ENCODE peak calls at places on chromosomes 12 and 14, in eight cellular contexts. One of them, this sample, is unnamed.

GRCh38 chr12:59548930-59549329 is 46.9 kb upstream of the SLC16A7 start:
- DNase-seq in NCI-H187: no peak
- DNase-seq in neural progenitor cell: peak; percentile 6
- DNase-seq in HS-5: no peak
- DNase-seq in ACHN: no peak
- DNase-seq in tibial artery: no peak
- DNase-seq in HT-29: peak; percentile 72
- DNase-seq in choroid plexus epithelial cell: no peak
- DNase-seq in this sample: no peak

GRCh38 chr14:105135700-105136395 is 32.7 kb downstream of the JAG2 start:
- DNase-seq in NCI-H187: no peak
- DNase-seq in neural progenitor cell: no peak
- DNase-seq in HS-5: no peak
- DNase-seq in ACHN: no peak
- DNase-seq in tibial artery: peak; percentile 24
- DNase-seq in HT-29: no peak
- DNase-seq in choroid plexus epithelial cell: no peak
- DNase-seq in this sample: no peak

GRCh38 chr14:81625343-81625742 is 91.7 kb upstream of the SEL1L start:
- DNase-seq in NCI-H187: no peak
- DNase-seq in neural progenitor cell: peak; percentile 57
- DNase-seq in HS-5: no peak
- DNase-seq in ACHN: peak; percentile 39
- DNase-seq in tibial artery: no peak
- DNase-seq in HT-29: peak; percentile 15
- DNase-seq in choroid plexus epithelial cell: peak; percentile 12
- DNase-seq in this sample: no peak

GRCh38 chr12:26317942-26318565 is 122.7 kb downstream of the SSPN start:
- DNase-seq in NCI-H187: no peak
- DNase-seq in neural progenitor cell: no peak
- DNase-seq in HS-5: peak; percentile 56
- DNase-seq in ACHN: peak; percentile 78
- DNase-seq in tibial artery: no peak
- DNase-seq in HT-29: no peak
- DNase-seq in choroid plexus epithelial cell: peak; percentile 86
- DNase-seq in this sample: peak; percentile 74

GRCh38 chr12:14418526-14418925 is 53.0 kb downstream of the ATF7IP start:
- DNase-seq in NCI-H187: no peak
- DNase-seq in neural progenitor cell: no peak
- DNase-seq in HS-5: no peak
- DNase-seq in ACHN: peak; percentile 45
- DNase-seq in tibial artery: no peak
- DNase-seq in HT-29: peak; percentile 50
- DNase-seq in choroid plexus epithelial cell: peak; percentile 63
- DNase-seq in this sample: peak; percentile 83

GRCh38 chr12:538731-539539 is 79.2 kb downstream of the B4GALNT3 start:
- DNase-seq in NCI-H187: no peak
- DNase-seq in neural progenitor cell: no peak
- DNase-seq in HS-5: no peak
- DNase-seq in ACHN: peak; percentile 42
- DNase-seq in tibial artery: no peak
- DNase-seq in HT-29: peak; percentile 97
- DNase-seq in choroid plexus epithelial cell: peak; percentile 64
- DNase-seq in this sample: peak; percentile 80

GRCh38 chr14:59184396-59184795 is 4.1 kb upstream of the DAAM1 start:
- DNase-seq in NCI-H187: no peak
- DNase-seq in neural progenitor cell: no peak
- DNase-seq in HS-5: no peak
- DNase-seq in ACHN: no peak
- DNase-seq in tibial artery: no peak
- DNase-seq in HT-29: no peak
- DNase-seq in choroid plexus epithelial cell: no peak
- DNase-seq in this sample: no peak

GRCh38 chr12:80442426-80443222 is 1.4 kb upstream of the PTPRQ start:
- DNase-seq in NCI-H187: no peak
- DNase-seq in neural progenitor cell: no peak
- DNase-seq in HS-5: no peak
- DNase-seq in ACHN: no peak
- DNase-seq in tibial artery: no peak
- DNase-seq in HT-29: no peak
- DNase-seq in choroid plexus epithelial cell: peak; percentile 78
- DNase-seq in this sample: peak; percentile 90

GRCh38 chr14:94171208-94171607 is 2.9 kb upstream of the PPP4R4 start:
- DNase-seq in NCI-H187: no peak
- DNase-seq in neural progenitor cell: no peak
- DNase-seq in HS-5: peak; percentile 31
- DNase-seq in ACHN: no peak
- DNase-seq in tibial artery: no peak
- DNase-seq in HT-29: no peak
- DNase-seq in choroid plexus epithelial cell: no peak
- DNase-seq in this sample: no peak

GRCh38 chr14:102317564-102318248 is 1.8 kb upstream of the ZNF839 start:
- DNase-seq in NCI-H187: peak; percentile 87
- DNase-seq in neural progenitor cell: peak; percentile 33
- DNase-seq in HS-5: no peak
- DNase-seq in ACHN: peak; percentile 21
- DNase-seq in tibial artery: no peak
- DNase-seq in HT-29: peak; percentile 60
- DNase-seq in choroid plexus epithelial cell: peak; percentile 46
- DNase-seq in this sample: peak; percentile 39

GRCh38 chr12:71938728-71939385 is at the start of gene TPH2:
- DNase-seq in NCI-H187: no peak
- DNase-seq in neural progenitor cell: peak; percentile 94
- DNase-seq in HS-5: no peak
- DNase-seq in ACHN: peak; percentile 92
- DNase-seq in tibial artery: no peak
- DNase-seq in HT-29: peak; percentile 55
- DNase-seq in choroid plexus epithelial cell: peak; percentile 77
- DNase-seq in this sample: peak; percentile 83

GRCh38 chr12:47894652-47895051 is 10.1 kb downstream of the VDR start:
- DNase-seq in NCI-H187: no peak
- DNase-seq in neural progenitor cell: no peak
- DNase-seq in HS-5: no peak
- DNase-seq in ACHN: no peak
- DNase-seq in tibial artery: no peak
- DNase-seq in HT-29: no peak
- DNase-seq in choroid plexus epithelial cell: no peak
- DNase-seq in this sample: no peak

GRCh38 chr12:113072136-113072535 is 15.6 kb downstream of the DTX1 start:
- DNase-seq in NCI-H187: no peak
- DNase-seq in neural progenitor cell: no peak
- DNase-seq in HS-5: no peak
- DNase-seq in ACHN: no peak
- DNase-seq in tibial artery: no peak
- DNase-seq in HT-29: no peak
- DNase-seq in choroid plexus epithelial cell: no peak
- DNase-seq in this sample: no peak

GRCh38 chr12:6285063-6285477 is 25.4 kb upstream of the PLEKHG6 start:
- DNase-seq in NCI-H187: peak; percentile 22
- DNase-seq in neural progenitor cell: peak; percentile 86
- DNase-seq in HS-5: no peak
- DNase-seq in ACHN: peak; percentile 75
- DNase-seq in tibial artery: no peak
- DNase-seq in HT-29: peak; percentile 89
- DNase-seq in choroid plexus epithelial cell: peak; percentile 82
- DNase-seq in this sample: peak; percentile 76

GRCh38 chr12:75690556-75690955 is 179.1 kb upstream of the KRR1 start:
- DNase-seq in NCI-H187: no peak
- DNase-seq in neural progenitor cell: no peak
- DNase-seq in HS-5: peak; percentile 97
- DNase-seq in ACHN: no peak
- DNase-seq in tibial artery: no peak
- DNase-seq in HT-29: no peak
- DNase-seq in choroid plexus epithelial cell: peak; percentile 98
- DNase-seq in this sample: no peak

GRCh38 chr12:53441040-53441833 is at the start of gene PRR13:
- DNase-seq in NCI-H187: peak; percentile 97
- DNase-seq in neural progenitor cell: peak; percentile 100
- DNase-seq in HS-5: peak; percentile 98
- DNase-seq in ACHN: peak; percentile 100
- DNase-seq in tibial artery: peak; percentile 99
- DNase-seq in HT-29: peak; percentile 99
- DNase-seq in choroid plexus epithelial cell: peak; percentile 100
- DNase-seq in this sample: peak; percentile 99

GRCh38 chr12:50242751-50243191 is 40.5 kb downstream of the LIMA1 start:
- DNase-seq in NCI-H187: no peak
- DNase-seq in neural progenitor cell: no peak
- DNase-seq in HS-5: peak; percentile 73
- DNase-seq in ACHN: no peak
- DNase-seq in tibial artery: no peak
- DNase-seq in HT-29: no peak
- DNase-seq in choroid plexus epithelial cell: peak; percentile 63
- DNase-seq in this sample: no peak

GRCh38 chr12:104291867-104292524 is 11.5 kb upstream of the EID3 start:
- DNase-seq in NCI-H187: no peak
- DNase-seq in neural progenitor cell: peak; percentile 37
- DNase-seq in HS-5: no peak
- DNase-seq in ACHN: no peak
- DNase-seq in tibial artery: no peak
- DNase-seq in HT-29: no peak
- DNase-seq in choroid plexus epithelial cell: no peak
- DNase-seq in this sample: no peak

GRCh38 chr12:47068539-47068938 is 10.9 kb upstream of the PCED1B start:
- DNase-seq in NCI-H187: no peak
- DNase-seq in neural progenitor cell: peak; percentile 39
- DNase-seq in HS-5: no peak
- DNase-seq in ACHN: no peak
- DNase-seq in tibial artery: no peak
- DNase-seq in HT-29: no peak
- DNase-seq in choroid plexus epithelial cell: peak; percentile 96
- DNase-seq in this sample: no peak

GRCh38 chr12:6364037-6364360 is 11.4 kb downstream of the SCNN1A start:
- DNase-seq in NCI-H187: no peak
- DNase-seq in neural progenitor cell: no peak
- DNase-seq in HS-5: no peak
- DNase-seq in ACHN: no peak
- DNase-seq in tibial artery: no peak
- DNase-seq in HT-29: no peak
- DNase-seq in choroid plexus epithelial cell: no peak
- DNase-seq in this sample: no peak

GRCh38 chr14:93015505-93015904 is 92.6 kb downstream of the CHGA start:
- DNase-seq in NCI-H187: no peak
- DNase-seq in neural progenitor cell: no peak
- DNase-seq in HS-5: no peak
- DNase-seq in ACHN: no peak
- DNase-seq in tibial artery: no peak
- DNase-seq in HT-29: no peak
- DNase-seq in choroid plexus epithelial cell: no peak
- DNase-seq in this sample: no peak

GRCh38 chr12:85280138-85280983 is at the start of gene ALX1:
- DNase-seq in NCI-H187: peak; percentile 28
- DNase-seq in neural progenitor cell: peak; percentile 89
- DNase-seq in HS-5: peak; percentile 34
- DNase-seq in ACHN: peak; percentile 79
- DNase-seq in tibial artery: peak; percentile 70
- DNase-seq in HT-29: no peak
- DNase-seq in choroid plexus epithelial cell: peak; percentile 80
- DNase-seq in this sample: peak; percentile 86

GRCh38 chr12:96006727-96007126 is 10.6 kb upstream of the HAL start:
- DNase-seq in NCI-H187: no peak
- DNase-seq in neural progenitor cell: no peak
- DNase-seq in HS-5: no peak
- DNase-seq in ACHN: no peak
- DNase-seq in tibial artery: no peak
- DNase-seq in HT-29: no peak
- DNase-seq in choroid plexus epithelial cell: no peak
- DNase-seq in this sample: no peak

GRCh38 chr12:57380300-57380699 is 50.5 kb downstream of the R3HDM2 start:
- DNase-seq in NCI-H187: no peak
- DNase-seq in neural progenitor cell: no peak
- DNase-seq in HS-5: no peak
- DNase-seq in ACHN: no peak
- DNase-seq in tibial artery: no peak
- DNase-seq in HT-29: no peak
- DNase-seq in choroid plexus epithelial cell: no peak
- DNase-seq in this sample: no peak

GRCh38 chr14:50768220-50768619 is 62.7 kb downstream of the NIN start:
- DNase-seq in NCI-H187: no peak
- DNase-seq in neural progenitor cell: no peak
- DNase-seq in HS-5: no peak
- DNase-seq in ACHN: no peak
- DNase-seq in tibial artery: no peak
- DNase-seq in HT-29: no peak
- DNase-seq in choroid plexus epithelial cell: no peak
- DNase-seq in this sample: no peak

GRCh38 chr12:19404232-19404880 is 34.9 kb upstream of the AEBP2 start:
- DNase-seq in NCI-H187: no peak
- DNase-seq in neural progenitor cell: no peak
- DNase-seq in HS-5: no peak
- DNase-seq in ACHN: no peak
- DNase-seq in tibial artery: no peak
- DNase-seq in HT-29: no peak
- DNase-seq in choroid plexus epithelial cell: no peak
- DNase-seq in this sample: no peak

GRCh38 chr12:69886715-69887114 is 61.7 kb downstream of the MYRFL start:
- DNase-seq in NCI-H187: no peak
- DNase-seq in neural progenitor cell: no peak
- DNase-seq in HS-5: no peak
- DNase-seq in ACHN: no peak
- DNase-seq in tibial artery: no peak
- DNase-seq in HT-29: no peak
- DNase-seq in choroid plexus epithelial cell: no peak
- DNase-seq in this sample: no peak

GRCh38 chr12:93039062-93039461 is 110.0 kb upstream of the EEA1 start:
- DNase-seq in NCI-H187: no peak
- DNase-seq in neural progenitor cell: no peak
- DNase-seq in HS-5: no peak
- DNase-seq in ACHN: no peak
- DNase-seq in tibial artery: no peak
- DNase-seq in HT-29: no peak
- DNase-seq in choroid plexus epithelial cell: peak; percentile 20
- DNase-seq in this sample: no peak

GRCh38 chr14:30210630-30211029 is 283.0 kb upstream of the PRKD1 start:
- DNase-seq in NCI-H187: no peak
- DNase-seq in neural progenitor cell: no peak
- DNase-seq in HS-5: no peak
- DNase-seq in ACHN: no peak
- DNase-seq in tibial artery: no peak
- DNase-seq in HT-29: no peak
- DNase-seq in choroid plexus epithelial cell: no peak
- DNase-seq in this sample: no peak

GRCh38 chr12:102204025-102204424 is 6.4 kb upstream of the PMCH start:
- DNase-seq in NCI-H187: no peak
- DNase-seq in neural progenitor cell: no peak
- DNase-seq in HS-5: no peak
- DNase-seq in ACHN: no peak
- DNase-seq in tibial artery: no peak
- DNase-seq in HT-29: no peak
- DNase-seq in choroid plexus epithelial cell: no peak
- DNase-seq in this sample: no peak

GRCh38 chr12:6608592-6609311 is 1.6 kb upstream of the CHD4 start:
- DNase-seq in NCI-H187: no peak
- DNase-seq in neural progenitor cell: no peak
- DNase-seq in HS-5: no peak
- DNase-seq in ACHN: no peak
- DNase-seq in tibial artery: peak; percentile 80
- DNase-seq in HT-29: no peak
- DNase-seq in choroid plexus epithelial cell: no peak
- DNase-seq in this sample: no peak

GRCh38 chr12:11500222-11500860 is 105.0 kb upstream of the PRB2 start:
- DNase-seq in NCI-H187: no peak
- DNase-seq in neural progenitor cell: peak; percentile 97
- DNase-seq in HS-5: no peak
- DNase-seq in ACHN: peak; percentile 92
- DNase-seq in tibial artery: peak; percentile 85
- DNase-seq in HT-29: no peak
- DNase-seq in choroid plexus epithelial cell: peak; percentile 72
- DNase-seq in this sample: peak; percentile 75

GRCh38 chr14:77882098-77882497 is 82.2 kb downstream of the ADCK1 start:
- DNase-seq in NCI-H187: peak; percentile 93
- DNase-seq in neural progenitor cell: no peak
- DNase-seq in HS-5: no peak
- DNase-seq in ACHN: no peak
- DNase-seq in tibial artery: no peak
- DNase-seq in HT-29: peak; percentile 33
- DNase-seq in choroid plexus epithelial cell: no peak
- DNase-seq in this sample: no peak

GRCh38 chr12:74349925-74350324 is 187.7 kb upstream of the ATXN7L3B start:
- DNase-seq in NCI-H187: no peak
- DNase-seq in neural progenitor cell: no peak
- DNase-seq in HS-5: peak; percentile 36
- DNase-seq in ACHN: no peak
- DNase-seq in tibial artery: no peak
- DNase-seq in HT-29: no peak
- DNase-seq in choroid plexus epithelial cell: peak; percentile 46
- DNase-seq in this sample: no peak

This sample was measured in endothelial cell of umbilical vein.